ENCODE peak calls at places on chromosome 5, in ten cellular contexts. C is Calu3; W is heart right ventricle; N is RWPE1; S is adrenal gland; B is B cell; K is astrocyte of the spinal cord; F is CD8-positive, alpha-beta T cell; V is WTC11; J is spleen. U is an unnamed sample.

GRCh38 chr5:134902071-134902801 is 2.7 kb upstream of the PCBD2 start:
- DNase-seq in V (no peak), K (no peak), F (no peak), C (no peak), N (no peak), S (no peak), B (peak), W (no peak), J (peak), U (no peak)

GRCh38 chr5:41843456-41844112 is 26.6 kb downstream of the OXCT1 start:
- DNase-seq in C (peak), F (no peak), N (peak), V (peak), B (no peak), J (no peak), W (peak), S (peak), K (peak), U (no peak)

GRCh38 chr5:134477462-134478245 is 47.8 kb upstream of the JADE2 start:
- DNase-seq in J (peak), K (no peak), V (no peak), F (no peak), S (no peak), C (peak), B (no peak), W (no peak), N (no peak), U (no peak)

GRCh38 chr5:170293273-170293672 is 4.3 kb downstream of the LCP2 start:
- DNase-seq in K (no peak), S (peak), N (no peak), J (peak), C (no peak), F (no peak), W (no peak), B (peak), V (no peak), U (no peak)

GRCh38 chr5:165559645-165560044 is 2054.2 kb downstream of the MAT2B start:
- DNase-seq in F (no peak), N (no peak), C (no peak), W (no peak), K (no peak), S (no peak), B (no peak), J (no peak), V (no peak), U (no peak)

GRCh38 chr5:142176255-142176654 is 67.7 kb downstream of the NDFIP1 start:
- DNase-seq in B (no peak), W (peak), F (no peak), N (no peak), J (peak), V (no peak), C (no peak), S (no peak), K (no peak), U (no peak)

GRCh38 chr5:1152156-1152555 is 40.3 kb upstream of the SLC12A7 start:
- DNase-seq in K (no peak), V (no peak), B (peak), J (peak), F (no peak), W (no peak), C (peak), N (no peak), S (no peak), U (no peak)

GRCh38 chr5:6819521-6819920 is 106.3 kb downstream of the TENT4A start:
- DNase-seq in V (peak), C (no peak), B (no peak), N (no peak), S (no peak), W (no peak), K (no peak), F (no peak), J (no peak), U (no peak)

GRCh38 chr5:16461782-16462181 is 3.8 kb downstream of the ZNF622 start:
- DNase-seq in B (no peak), V (no peak), S (no peak), C (no peak), J (no peak), N (no peak), W (no peak), F (no peak), K (peak), U (no peak)

GRCh38 chr5:131611064-131611381 is 24.0 kb downstream of the RAPGEF6 start:
- DNase-seq in C (no peak), V (no peak), J (no peak), W (no peak), F (no peak), K (no peak), S (no peak), B (no peak), N (no peak), U (no peak)

GRCh38 chr5:73030531-73030930 is 74.7 kb downstream of the FCHO2 start:
- DNase-seq in V (no peak), W (no peak), S (no peak), N (peak), B (no peak), C (peak), F (no peak), J (no peak), K (no peak), U (no peak)

GRCh38 chr5:73030995-73031394 is 75.2 kb downstream of the FCHO2 start:
- DNase-seq in V (no peak), K (peak), S (no peak), W (no peak), B (no peak), C (peak), F (no peak), N (peak), J (no peak), U (no peak)

GRCh38 chr5:73028991-73029540 is 73.2 kb downstream of the FCHO2 start:
- DNase-seq in K (peak), S (no peak), V (no peak), F (no peak), C (no peak), B (no peak), J (no peak), N (no peak), W (no peak), U (no peak)

GRCh38 chr5:73027816-73028215 is 72.0 kb downstream of the FCHO2 start:
- DNase-seq in J (no peak), W (no peak), F (no peak), K (no peak), C (no peak), S (no peak), B (no peak), V (no peak), N (no peak), U (no peak)

DNA sequence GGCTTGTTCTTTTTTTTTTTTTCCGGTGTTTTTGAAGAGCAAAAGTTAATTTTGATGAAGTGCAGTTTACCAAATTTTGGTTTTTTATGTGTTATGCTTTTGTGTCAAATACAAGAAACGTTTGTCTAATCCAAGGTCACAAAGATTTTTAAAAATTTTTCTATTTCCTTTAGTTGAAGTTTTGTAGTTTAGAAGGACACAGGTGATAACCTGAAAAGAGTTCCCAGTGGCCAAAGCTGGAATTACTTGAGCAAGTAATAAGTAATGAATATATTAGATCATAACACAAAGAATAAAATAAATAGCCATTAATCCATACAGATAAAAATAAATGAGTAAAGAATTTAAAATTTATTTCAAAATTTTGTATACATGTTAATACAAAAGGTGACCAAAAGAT is 71.5 kb downstream of the FCHO2 start:
- DNase-seq in V (no peak), B (no peak), N (no peak), K (no peak), W (no peak), C (no peak), F (no peak), S (no peak), J (no peak), U (no peak)
- TF ChIP-seq CTCF in V (no peak), B (no peak), N (peak), K (no peak), W (no peak), C (no peak), F (no peak), S (peak), J (no peak), U (peak)

DNA sequence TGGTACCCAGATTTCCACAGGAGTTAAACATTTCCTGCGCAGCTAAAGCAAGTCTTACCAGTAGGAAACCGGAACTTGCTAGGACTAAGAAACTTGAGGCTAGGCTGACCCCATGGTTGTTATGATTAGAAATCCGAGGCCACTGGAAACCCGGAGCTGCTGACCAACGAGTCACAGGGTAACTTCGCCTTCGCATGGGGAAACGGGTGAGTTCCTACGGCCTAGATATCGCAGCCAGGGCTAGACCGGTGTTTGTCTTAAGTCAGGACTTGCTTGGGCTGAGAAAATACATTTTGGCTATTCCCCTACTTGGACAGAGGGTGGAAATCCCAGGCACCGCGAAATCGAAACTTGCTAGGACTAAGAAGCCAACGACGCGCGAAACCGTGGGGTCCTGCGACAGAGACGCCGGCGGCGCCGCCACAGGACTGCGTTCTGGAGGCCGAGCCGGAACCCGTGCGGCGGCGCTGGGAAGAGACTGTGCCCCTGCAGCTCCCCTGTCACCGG is 1.6 kb upstream of the ANXA2R start:
- DNase-seq in K (peak), W (peak), J (no peak), B (no peak), N (no peak), V (peak), S (peak), C (peak), F (no peak), U (peak)
- TF ChIP-seq CTCF in K (no peak), W (no peak), J (peak), B (no peak), N (no peak), V (no peak), S (no peak), C (no peak), F (no peak), U (no peak)

GRCh38 chr5:38847549-38848341 is 1.9 kb downstream of the OSMR start:
- DNase-seq in C (peak), B (no peak), F (no peak), N (no peak), V (no peak), S (no peak), J (no peak), W (no peak), K (peak), U (no peak)
- TF ChIP-seq CTCF in C (no peak), B (no peak), F (no peak), N (no peak), V (no peak), S (no peak), J (no peak), W (no peak), K (no peak), U (no peak)

GRCh38 chr5:153756540-153756939 is 266.1 kb downstream of the GRIA1 start:
- DNase-seq in B (no peak), F (no peak), S (no peak), V (no peak), W (no peak), N (no peak), K (peak), J (no peak), C (no peak), U (no peak)
- TF ChIP-seq CTCF in B (no peak), F (no peak), S (no peak), V (no peak), W (peak), N (no peak), K (peak), J (no peak), C (no peak), U (no peak)

GRCh38 chr5:100311811-100312210 is 223.4 kb upstream of the FAM174A start:
- DNase-seq in N (no peak), W (no peak), B (no peak), J (no peak), F (no peak), K (peak), S (no peak), C (no peak), V (no peak), U (no peak)
- TF ChIP-seq CTCF in N (no peak), W (no peak), B (no peak), J (no peak), F (no peak), K (peak), S (peak), C (peak), V (no peak), U (peak)

GRCh38 chr5:109409844-109410388 is at the start of gene PJA2:
- DNase-seq in S (peak), K (peak), C (peak), N (peak), J (peak), B (peak), V (peak), F (peak), W (peak), U (peak)
- TF ChIP-seq CTCF in S (peak), K (peak), C (peak), N (no peak), J (peak), B (peak), V (no peak), F (peak), W (peak), U (peak)

GRCh38 chr5:146208916-146209522 is 5.6 kb downstream of the RBM27 start:
- DNase-seq in C (no peak), V (no peak), S (no peak), J (no peak), K (no peak), F (no peak), B (no peak), W (no peak), N (no peak), U (no peak)
- TF ChIP-seq CTCF in C (peak), V (no peak), S (peak), J (no peak), K (peak), F (peak), B (peak), W (no peak), N (no peak), U (peak)

DNA sequence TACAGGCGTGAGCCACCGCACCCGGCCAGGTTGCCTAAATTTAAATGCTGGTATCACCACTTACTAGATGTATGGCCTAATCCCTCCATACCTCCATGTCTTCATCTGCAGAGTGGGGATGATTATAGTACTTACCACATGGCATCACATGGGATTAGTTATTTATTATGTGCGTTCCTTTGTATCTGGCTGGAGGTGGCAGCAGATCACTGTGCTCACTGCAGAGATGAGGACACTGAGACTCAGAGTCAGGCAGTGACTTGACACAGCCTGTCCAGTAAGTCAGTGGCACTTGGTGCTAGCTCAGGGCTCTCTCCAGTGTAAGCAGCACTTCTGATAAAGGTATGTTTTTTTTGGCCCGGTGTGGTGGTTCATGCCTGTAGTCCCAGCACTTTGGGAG is 38.4 kb upstream of the HAND1 start:
- DNase-seq in N (no peak), B (no peak), J (no peak), C (no peak), F (no peak), S (no peak), W (no peak), K (no peak), V (no peak), U (no peak)
- TF ChIP-seq CTCF in N (no peak), B (no peak), J (no peak), C (no peak), F (no peak), S (no peak), W (no peak), K (no peak), V (no peak), U (no peak)

GRCh38 chr5:141155540-141156374 is 5.9 kb downstream of the PCDHB6 start:
- DNase-seq in N (no peak), C (no peak), V (peak), F (no peak), W (no peak), B (no peak), K (no peak), J (no peak), S (no peak), U (no peak)

GRCh38 chr5:141150993-141151325 is 1.1 kb downstream of the PCDHB6 start:
- DNase-seq in J (no peak), K (no peak), N (no peak), C (no peak), B (no peak), S (no peak), F (no peak), W (no peak), V (no peak), U (no peak)

GRCh38 chr5:141150215-141150992 is 547 bp downstream of the PCDHB6 start:
- DNase-seq in W (no peak), K (no peak), C (no peak), V (no peak), F (no peak), N (no peak), J (no peak), S (no peak), B (no peak), U (no peak)

DNA sequence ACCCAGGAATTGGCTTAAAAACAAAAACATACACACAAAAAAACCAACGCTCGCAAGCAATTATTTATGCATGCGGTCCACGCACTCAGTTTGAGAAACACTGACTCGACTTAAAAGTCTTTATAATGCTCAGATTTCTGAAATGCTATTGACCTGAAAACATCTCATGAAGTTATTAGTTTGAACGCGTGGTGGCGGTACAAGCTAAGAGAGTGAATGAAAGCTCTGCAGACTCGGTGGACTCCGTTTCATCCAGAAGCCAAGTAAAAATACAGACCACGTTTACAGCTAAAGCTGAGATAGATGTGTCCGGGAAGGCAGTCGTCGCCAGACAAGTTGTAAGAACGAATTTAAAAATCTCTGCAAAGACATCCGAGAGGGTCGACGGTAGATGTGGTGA is at the start of gene PCDHB6:
- DNase-seq in N (peak), B (no peak), W (no peak), C (no peak), K (no peak), F (no peak), S (no peak), J (no peak), V (no peak), U (no peak)
- TF ChIP-seq CTCF in N (peak), B (no peak), W (peak), C (no peak), K (no peak), F (no peak), S (no peak), J (no peak), V (no peak), U (no peak)

U was measured in neural crest cell.